ENCODE peak calls at places on chromosomes 2 and 18, in eight cellular contexts. One of them, this sample, is unnamed.

GRCh38 chr2:172745636-172746035 is 10.0 kb downstream of the RAPGEF4 start:
- DNase-seq in NCI-H1417: no peak
- DNase-seq in HEK293T: no peak
- DNase-seq in GM03348: no peak
- DNase-seq in endothelial cell: no peak
- DNase-seq in cardiac muscle cell: no peak
- DNase-seq in ovary: no peak
- DNase-seq in adrenal gland: no peak
- DNase-seq in this sample: no peak

GRCh38 chr18:11504962-11505361 is 104.4 kb upstream of the SLC35G4 start:
- DNase-seq in cardiac muscle cell: peak; percentile 12
- DNase-seq in ovary: no peak
- DNase-seq in GM03348: no peak
- DNase-seq in endothelial cell: no peak
- DNase-seq in HEK293T: no peak
- DNase-seq in adrenal gland: no peak
- DNase-seq in NCI-H1417: no peak
- DNase-seq in this sample: no peak

GRCh38 chr18:45539383-45539960 is 75.8 kb upstream of the SLC14A2 start:
- DNase-seq in cardiac muscle cell: no peak
- DNase-seq in endothelial cell: no peak
- DNase-seq in NCI-H1417: no peak
- DNase-seq in HEK293T: no peak
- DNase-seq in GM03348: no peak
- DNase-seq in ovary: no peak
- DNase-seq in adrenal gland: no peak
- DNase-seq in this sample: no peak

GRCh38 chr18:37552296-37552695 is 13.3 kb downstream of the CELF4 start:
- DNase-seq in HEK293T: no peak
- DNase-seq in adrenal gland: no peak
- DNase-seq in ovary: no peak
- DNase-seq in cardiac muscle cell: no peak
- DNase-seq in NCI-H1417: no peak
- DNase-seq in GM03348: no peak
- DNase-seq in endothelial cell: no peak
- DNase-seq in this sample: no peak

GRCh38 chr2:146602383-146602782 is 1242.4 kb upstream of the ACVR2A start:
- DNase-seq in GM03348: peak; percentile 44
- DNase-seq in cardiac muscle cell: peak; percentile 5
- DNase-seq in ovary: no peak
- DNase-seq in NCI-H1417: no peak
- DNase-seq in endothelial cell: no peak
- DNase-seq in HEK293T: no peak
- DNase-seq in adrenal gland: no peak
- DNase-seq in this sample: no peak

GRCh38 chr18:75210274-75211001 is at the start of gene TSHZ1:
- DNase-seq in endothelial cell: peak; percentile 47
- DNase-seq in GM03348: peak; percentile 79
- DNase-seq in NCI-H1417: peak; percentile 96
- DNase-seq in adrenal gland: peak; percentile 62
- DNase-seq in cardiac muscle cell: peak; percentile 80
- DNase-seq in HEK293T: peak; percentile 42
- DNase-seq in ovary: peak; percentile 66
- DNase-seq in this sample: peak; percentile 88

GRCh38 chr2:28356095-28356911 is 36.4 kb upstream of the FOSL2 start:
- DNase-seq in adrenal gland: peak; percentile 95
- DNase-seq in cardiac muscle cell: peak; percentile 59
- DNase-seq in GM03348: peak; percentile 95
- DNase-seq in NCI-H1417: peak; percentile 8
- DNase-seq in endothelial cell: no peak
- DNase-seq in ovary: peak; percentile 91
- DNase-seq in HEK293T: no peak
- DNase-seq in this sample: peak; percentile 94

GRCh38 chr2:235500761-235501662 is 7.2 kb downstream of the AGAP1 start:
- DNase-seq in ovary: no peak
- DNase-seq in HEK293T: no peak
- DNase-seq in endothelial cell: no peak
- DNase-seq in NCI-H1417: no peak
- DNase-seq in GM03348: peak; percentile 71
- DNase-seq in cardiac muscle cell: no peak
- DNase-seq in adrenal gland: no peak
- DNase-seq in this sample: no peak

GRCh38 chr18:27673861-27674260 is 488.8 kb upstream of the CHST9 start:
- DNase-seq in cardiac muscle cell: no peak
- DNase-seq in GM03348: no peak
- DNase-seq in NCI-H1417: no peak
- DNase-seq in HEK293T: no peak
- DNase-seq in endothelial cell: no peak
- DNase-seq in ovary: no peak
- DNase-seq in adrenal gland: no peak
- DNase-seq in this sample: no peak

GRCh38 chr2:65276604-65277003 is 49.0 kb downstream of the ACTR2 start:
- DNase-seq in NCI-H1417: no peak
- DNase-seq in ovary: no peak
- DNase-seq in GM03348: no peak
- DNase-seq in HEK293T: no peak
- DNase-seq in cardiac muscle cell: no peak
- DNase-seq in adrenal gland: peak; percentile 49
- DNase-seq in endothelial cell: no peak
- DNase-seq in this sample: no peak

GRCh38 chr2:113282747-113283533 is 4.2 kb upstream of the PAX8 start:
- DNase-seq in HEK293T: peak; percentile 24
- DNase-seq in ovary: no peak
- DNase-seq in GM03348: peak; percentile 17
- DNase-seq in cardiac muscle cell: no peak
- DNase-seq in endothelial cell: no peak
- DNase-seq in NCI-H1417: peak; percentile 41
- DNase-seq in adrenal gland: peak; percentile 93
- DNase-seq in this sample: no peak

GRCh38 chr2:29139731-29140130 is 24.5 kb downstream of the CLIP4 start:
- DNase-seq in HEK293T: no peak
- DNase-seq in adrenal gland: no peak
- DNase-seq in cardiac muscle cell: no peak
- DNase-seq in GM03348: no peak
- DNase-seq in endothelial cell: no peak
- DNase-seq in ovary: no peak
- DNase-seq in NCI-H1417: no peak
- DNase-seq in this sample: no peak

GRCh38 chr2:221549143-221549542 is 23.0 kb downstream of the EPHA4 start:
- DNase-seq in ovary: no peak
- DNase-seq in endothelial cell: no peak
- DNase-seq in adrenal gland: no peak
- DNase-seq in HEK293T: no peak
- DNase-seq in cardiac muscle cell: no peak
- DNase-seq in GM03348: peak; percentile 36
- DNase-seq in NCI-H1417: no peak
- DNase-seq in this sample: no peak

GRCh38 chr2:42071762-42072161 is 23.9 kb downstream of the PKDCC start:
- DNase-seq in adrenal gland: peak; percentile 50
- DNase-seq in GM03348: no peak
- DNase-seq in cardiac muscle cell: no peak
- DNase-seq in HEK293T: no peak
- DNase-seq in endothelial cell: no peak
- DNase-seq in ovary: peak; percentile 50
- DNase-seq in NCI-H1417: no peak
- DNase-seq in this sample: no peak

GRCh38 chr2:205743982-205744644 is 61.8 kb downstream of the NRP2 start:
- DNase-seq in cardiac muscle cell: no peak
- DNase-seq in HEK293T: no peak
- DNase-seq in GM03348: no peak
- DNase-seq in adrenal gland: peak; percentile 69
- DNase-seq in endothelial cell: no peak
- DNase-seq in NCI-H1417: no peak
- DNase-seq in ovary: no peak
- DNase-seq in this sample: no peak

GRCh38 chr2:32453242-32454062 is 96.6 kb downstream of the BIRC6 start:
- DNase-seq in adrenal gland: no peak
- DNase-seq in NCI-H1417: no peak
- DNase-seq in HEK293T: no peak
- DNase-seq in GM03348: no peak
- DNase-seq in cardiac muscle cell: no peak
- DNase-seq in ovary: no peak
- DNase-seq in endothelial cell: no peak
- DNase-seq in this sample: no peak

GRCh38 chr2:159873136-159873728 is 75.2 kb upstream of the CD302 start:
- DNase-seq in adrenal gland: no peak
- DNase-seq in GM03348: no peak
- DNase-seq in endothelial cell: no peak
- DNase-seq in NCI-H1417: peak; percentile 15
- DNase-seq in ovary: peak; percentile 22
- DNase-seq in cardiac muscle cell: no peak
- DNase-seq in HEK293T: no peak
- DNase-seq in this sample: peak; percentile 16

GRCh38 chr2:95315801-95316411 is 18.8 kb downstream of the KCNIP3 start:
- DNase-seq in ovary: no peak
- DNase-seq in GM03348: peak; percentile 61
- DNase-seq in endothelial cell: no peak
- DNase-seq in HEK293T: no peak
- DNase-seq in NCI-H1417: no peak
- DNase-seq in cardiac muscle cell: no peak
- DNase-seq in adrenal gland: no peak
- DNase-seq in this sample: no peak

GRCh38 chr2:86482034-86482433 is 40.9 kb downstream of the KDM3A start:
- DNase-seq in GM03348: no peak
- DNase-seq in adrenal gland: no peak
- DNase-seq in endothelial cell: no peak
- DNase-seq in ovary: no peak
- DNase-seq in cardiac muscle cell: no peak
- DNase-seq in HEK293T: no peak
- DNase-seq in NCI-H1417: no peak
- DNase-seq in this sample: no peak

This sample was measured in erythroblast.